ENCODE peak calls at places on chromosomes 7 and 10, in five cellular contexts. L is activated CD4-positive, alpha-beta T cell treated with anti-CD3 and anti-CD28 coated beads for 48 hours; X is endothelial cell of umbilical vein; D is chondrocyte; B is nucleus accumbens. N is an unnamed sample.

GRCh38 chr7:33868151-33868550 is 37.2 kb upstream of the BMPER start:
- DNase-seq in B (no peak), X (no peak), D (no peak), L (no peak), N (peak)

GRCh38 chr7:55467047-55467593 is 102.0 kb downstream of the LANCL2 start:
- DNase-seq in B (no peak), D (no peak), X (no peak), L (no peak), N (no peak)

GRCh38 chr10:103739039-103739764 is 116.2 kb downstream of the SH3PXD2A start:
- DNase-seq in D (no peak), X (no peak), B (no peak), L (no peak), N (peak)

GRCh38 chr7:110375068-110375467 is 715.9 kb upstream of the LRRN3 start:
- DNase-seq in L (no peak), D (no peak), B (no peak), X (no peak), N (no peak)

GRCh38 chr7:147412782-147413186 is 1177.8 kb upstream of the C7orf33 start:
- DNase-seq in B (no peak), X (no peak), L (no peak), D (no peak), N (no peak)

GRCh38 chr10:102815790-102816549 is 21.2 kb downstream of the CYP17A1 start:
- DNase-seq in L (no peak), D (no peak), X (peak), B (no peak), N (no peak)

GRCh38 chr10:60122190-60122589 is 215.8 kb upstream of the CCDC6 start:
- DNase-seq in B (no peak), X (no peak), D (no peak), L (no peak), N (no peak)

GRCh38 chr10:4344544-4344994 is 481.4 kb upstream of the AKR1E2 start:
- DNase-seq in B (peak), X (no peak), L (peak), D (no peak), N (peak)

GRCh38 chr7:156865493-156865892 is 27.5 kb downstream of the LMBR1 start:
- DNase-seq in L (no peak), B (no peak), X (no peak), D (no peak), N (no peak)

GRCh38 chr7:115585015-115585655 is 445.4 kb downstream of the TFEC start:
- DNase-seq in D (no peak), L (no peak), B (no peak), X (no peak), N (peak)

GRCh38 chr10:18418579-18419210 is 232.7 kb downstream of the NSUN6 start:
- DNase-seq in B (no peak), X (no peak), L (no peak), D (no peak), N (no peak)

GRCh38 chr7:44072364-44073231 is 7.2 kb upstream of the PGAM2 start:
- DNase-seq in X (peak), B (no peak), D (peak), L (peak), N (peak)

GRCh38 chr7:5625938-5626337 is 155.5 kb downstream of the RNF216 start:
- DNase-seq in X (peak), L (no peak), D (no peak), B (no peak), N (peak)

GRCh38 chr7:21526007-21526406 is 16.8 kb upstream of the DNAH11 start:
- DNase-seq in L (no peak), D (no peak), B (no peak), X (peak), N (no peak)

N was measured in mesendoderm.